ENCODE peak calls at places on chromosomes 11 and 22, in four cellular contexts. D is WTC11, T is GM12878, E is SK-N-SH. A is an unnamed sample.

GRCh38 chr22:23119492-23120414 is 22.0 kb downstream of the RSPH14 start:
- DNase-seq in D (no peak), T (no peak), E (no peak), A (no peak)

GRCh38 chr22:46085831-46086576 is 64.3 kb upstream of the PPARA start:
- DNase-seq in D (no peak), T (no peak), E (no peak), A (peak)

GRCh38 chr11:42524534-42525227 is 787.1 kb upstream of the API5 start:
- DNase-seq in D (peak), T (peak), E (peak), A (peak)

GRCh38 chr11:124769804-124770774 is 8.0 kb upstream of the ESAM start:
- DNase-seq in D (no peak), T (no peak), E (no peak), A (no peak)

GRCh38 chr11:1473011-1473628 is 13.5 kb downstream of the MOB2 start:
- DNase-seq in D (no peak), T (no peak), E (no peak), A (no peak)

GRCh38 chr11:12402027-12402426 is 24.7 kb downstream of the PARVA start:
- DNase-seq in D (no peak), T (no peak), E (no peak), A (no peak)

GRCh38 chr22:39088688-39089032 is 8.4 kb upstream of the APOBEC3H start:
- DNase-seq in D (no peak), T (no peak), E (no peak), A (no peak)

GRCh38 chr22:23763579-23764331 is 965 bp downstream of the C22orf15 start:
- DNase-seq in D (peak), T (no peak), E (peak), A (peak)

GRCh38 chr11:66346476-66347424 is 679 bp downstream of the B4GAT1 start:
- DNase-seq in D (no peak), T (no peak), E (peak), A (no peak)

GRCh38 chr11:64711138-64711943 is 11.7 kb downstream of the NRXN2 start:
- DNase-seq in D (peak), T (no peak), E (peak), A (no peak)

GRCh38 chr22:19239464-19239863 is 52.1 kb downstream of the CLTCL1 start:
- DNase-seq in D (no peak), T (no peak), E (no peak), A (no peak)

GRCh38 chr11:13669544-13670488 is 1.3 kb downstream of the FAR1 start:
- DNase-seq in D (no peak), T (no peak), E (no peak), A (peak)

GRCh38 chr22:31646186-31647019 is 15.6 kb downstream of the PISD start:
- DNase-seq in D (no peak), T (no peak), E (no peak), A (peak)

GRCh38 chr11:8807544-8808225 is 103.3 kb upstream of the AKIP1 start:
- DNase-seq in D (no peak), T (no peak), E (no peak), A (no peak)

DNA sequence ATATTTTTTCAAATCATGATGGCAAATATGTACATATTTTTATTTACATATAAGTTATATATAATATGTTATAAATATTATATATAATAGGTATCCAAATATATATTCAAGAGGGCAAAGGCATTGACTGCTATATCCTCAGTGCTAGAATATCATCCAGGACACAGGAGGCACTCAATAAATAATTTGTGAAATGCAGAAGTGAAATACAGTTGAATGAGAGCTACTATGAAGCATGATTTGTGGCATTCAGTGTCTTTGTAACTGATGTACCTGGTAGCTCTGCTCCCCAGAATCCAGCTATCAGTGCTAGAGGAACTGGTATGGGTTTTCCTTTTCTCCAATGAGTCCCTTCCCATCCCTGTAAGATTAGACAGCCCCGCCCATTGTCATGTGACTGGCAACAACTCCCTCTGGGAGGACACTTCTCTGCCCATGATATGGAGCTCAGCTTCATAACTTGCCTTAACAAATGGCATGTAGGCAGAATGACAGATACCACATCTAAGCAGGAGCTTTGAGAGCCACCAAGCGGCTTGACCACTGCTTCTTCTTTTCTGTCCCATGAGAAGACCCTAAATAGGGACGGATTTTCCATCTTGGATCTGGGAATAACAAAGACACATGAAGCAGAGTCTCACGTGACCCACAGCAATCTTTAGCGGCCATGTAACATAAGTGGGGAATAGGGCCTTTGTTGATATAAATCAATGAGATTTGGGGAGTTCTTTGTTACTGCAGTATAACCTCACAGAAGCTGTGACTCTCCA is 10.2 kb upstream of the CD82 start:
- DNase-seq in D (no peak), T (no peak), E (no peak), A (peak)
- TF ChIP-seq USF1 in D (no peak), T (no peak), E (peak), A (peak)

DNA sequence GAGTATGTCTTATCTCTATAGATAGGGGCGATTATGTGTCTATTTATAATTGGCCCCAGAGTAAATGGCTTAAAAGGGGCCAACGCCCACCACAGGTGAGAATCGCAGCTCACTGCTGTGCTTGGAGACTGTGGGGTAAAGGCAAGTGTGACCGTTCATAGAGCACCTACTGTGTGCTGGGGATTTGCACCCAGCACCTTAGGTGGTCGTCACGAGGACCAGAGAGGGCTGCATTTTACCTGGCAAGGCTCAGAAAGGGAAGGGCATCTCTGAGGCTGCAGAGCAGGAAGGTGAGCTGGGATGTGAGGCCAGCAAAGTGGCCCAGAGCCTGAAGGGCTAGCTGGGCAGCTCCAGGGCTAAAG is 13.8 kb upstream of the TCF20 start:
- DNase-seq in D (no peak), T (no peak), E (no peak), A (no peak)
- TF ChIP-seq USF1 in D (no peak), T (no peak), E (no peak), A (no peak)

GRCh38 chr11:33703771-33704170 is 3.1 kb upstream of the C11orf91 start:
- DNase-seq in D (no peak), T (no peak), E (no peak), A (no peak)

GRCh38 chr11:33701302-33701701 is 676 bp upstream of the C11orf91 start:
- DNase-seq in D (no peak), T (no peak), E (no peak), A (no peak)

GRCh38 chr11:33703234-33703633 is 2.6 kb upstream of the C11orf91 start:
- DNase-seq in D (no peak), T (no peak), E (no peak), A (no peak)

GRCh38 chr11:33700425-33701271 is at the start of gene C11orf91:
- DNase-seq in D (peak), T (peak), E (peak), A (peak)

GRCh38 chr11:33701831-33702230 is 1.2 kb upstream of the C11orf91 start:
- DNase-seq in D (no peak), T (no peak), E (no peak), A (no peak)
- TF ChIP-seq USF1 in D (no peak), T (no peak), E (no peak), A (no peak)

GRCh38 chr22:20615533-20616450 is 108.4 kb downstream of the MED15 start:
- DNase-seq in D (no peak), T (no peak), E (no peak), A (no peak)

GRCh38 chr22:20616451-20617043 is 109.1 kb downstream of the MED15 start:
- DNase-seq in D (no peak), T (no peak), E (no peak), A (no peak)

GRCh38 chr22:20621162-20621561 is 113.8 kb downstream of the MED15 start:
- DNase-seq in D (no peak), T (no peak), E (no peak), A (no peak)

GRCh38 chr22:20618488-20618887 is 111.1 kb downstream of the MED15 start:
- DNase-seq in D (no peak), T (no peak), E (no peak), A (no peak)

GRCh38 chr22:20619042-20619892 is 111.9 kb downstream of the MED15 start:
- DNase-seq in D (no peak), T (no peak), E (no peak), A (no peak)
- TF ChIP-seq USF1 in D (no peak), T (no peak), E (no peak), A (peak)

DNA sequence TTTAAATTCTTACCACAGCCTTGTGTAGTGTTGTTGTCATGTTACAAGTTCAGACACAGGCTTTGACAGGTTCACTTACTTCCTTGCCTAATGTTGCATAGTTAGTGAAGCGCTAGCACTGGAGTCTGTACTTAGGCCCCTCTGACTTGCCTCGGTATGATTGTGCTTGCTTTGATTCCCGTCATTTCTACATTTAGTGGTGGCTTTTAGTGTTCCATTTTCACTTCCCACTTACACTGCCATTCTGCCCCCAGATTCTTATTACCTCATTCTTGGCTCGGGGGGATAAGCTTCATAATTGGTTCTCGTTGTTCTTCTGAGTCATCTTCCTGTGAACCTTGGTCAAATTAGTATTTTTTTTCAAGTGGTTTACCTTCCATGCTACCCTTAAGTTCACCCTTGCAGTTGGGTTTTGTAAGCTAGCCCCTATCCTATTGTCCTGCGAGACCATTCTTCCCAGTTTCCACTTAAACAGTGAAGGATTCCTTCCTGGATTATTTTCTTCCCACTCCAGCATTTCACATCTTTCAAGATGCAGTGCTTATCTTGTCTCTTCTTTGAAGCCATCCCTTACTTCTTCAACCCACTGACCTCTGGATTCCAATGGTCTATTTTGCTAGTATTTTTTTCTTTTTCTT is 68.7 kb downstream of the DDX10 start:
- DNase-seq in D (no peak), T (peak), E (no peak), A (no peak)
- TF ChIP-seq USF1 in D (no peak), T (no peak), E (no peak), A (no peak)

GRCh38 chr11:134228625-134229024 is 4.2 kb downstream of the VPS26B start:
- DNase-seq in D (no peak), T (peak), E (no peak), A (no peak)

GRCh38 chr11:134223836-134224709 is at the start of the genes NCAPD3 and VPS26B:
- DNase-seq in D (peak), T (peak), E (peak), A (peak)

GRCh38 chr11:134224710-134225662 is 515 bp downstream of the VPS26B start:
- DNase-seq in D (peak), T (no peak), E (peak), A (peak)

GRCh38 chr11:134226806-134227325 is 2.4 kb downstream of the VPS26B start:
- DNase-seq in D (no peak), T (no peak), E (no peak), A (no peak)

DNA sequence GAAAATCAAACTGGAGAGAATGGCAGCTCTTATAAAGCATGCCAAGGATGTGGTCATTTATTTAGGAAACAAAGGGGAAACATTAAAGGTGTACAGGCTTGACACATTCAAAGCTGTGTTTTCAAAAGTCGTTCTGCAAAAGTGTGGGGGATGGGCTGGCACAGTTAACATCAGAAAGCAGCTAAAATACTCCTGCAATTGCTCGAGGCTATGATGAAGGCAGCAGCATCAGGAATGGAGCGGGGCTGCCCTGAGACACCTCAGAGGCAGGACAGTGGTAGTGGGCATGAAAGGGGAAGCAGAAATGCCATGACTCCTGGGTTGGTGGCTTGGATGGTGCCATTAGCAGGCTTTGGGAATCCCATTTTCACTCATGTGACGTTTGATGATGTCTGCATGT is 701 bp downstream of the NCAPD3 start:
- DNase-seq in D (no peak), T (no peak), E (no peak), A (no peak)
- TF ChIP-seq USF1 in D (no peak), T (no peak), E (no peak), A (no peak)

DNA sequence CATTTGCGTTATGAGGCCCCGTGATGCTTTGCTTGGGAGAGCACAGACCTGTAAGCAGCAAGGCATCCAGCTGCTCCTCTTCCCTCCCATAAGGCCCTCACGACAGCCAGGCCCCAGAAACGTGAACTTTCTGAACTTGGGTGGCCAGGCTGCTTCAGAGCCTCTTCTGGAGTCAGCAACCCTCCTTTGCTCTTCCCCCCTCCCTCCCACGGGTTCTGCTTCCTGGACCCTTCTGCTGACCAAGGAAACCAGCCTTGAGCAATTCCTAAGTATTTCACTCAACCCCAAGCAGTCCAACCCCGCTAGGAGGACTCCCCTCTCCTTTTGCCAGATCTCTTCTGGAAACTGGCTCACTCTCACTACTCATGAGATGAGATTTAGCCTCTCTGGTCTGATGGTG is 86.1 kb downstream of the UBASH3B start:
- DNase-seq in D (no peak), T (no peak), E (no peak), A (no peak)
- TF ChIP-seq USF1 in D (no peak), T (no peak), E (no peak), A (no peak)

GRCh38 chr22:36151006-36151595 is 9.5 kb downstream of the APOL3 start:
- DNase-seq in D (no peak), T (no peak), E (no peak), A (no peak)
- TF ChIP-seq USF1 in D (no peak), T (no peak), E (no peak), A (no peak)

GRCh38 chr11:57727185-57727584 is 14.1 kb upstream of the SELENOH start:
- DNase-seq in D (no peak), T (no peak), E (no peak), A (no peak)

GRCh38 chr11:57732661-57733060 is 8.6 kb upstream of the SELENOH start:
- DNase-seq in D (no peak), T (no peak), E (no peak), A (no peak)

GRCh38 chr11:57729479-57729878 is 11.8 kb upstream of the SELENOH start:
- DNase-seq in D (no peak), T (no peak), E (no peak), A (no peak)

DNA sequence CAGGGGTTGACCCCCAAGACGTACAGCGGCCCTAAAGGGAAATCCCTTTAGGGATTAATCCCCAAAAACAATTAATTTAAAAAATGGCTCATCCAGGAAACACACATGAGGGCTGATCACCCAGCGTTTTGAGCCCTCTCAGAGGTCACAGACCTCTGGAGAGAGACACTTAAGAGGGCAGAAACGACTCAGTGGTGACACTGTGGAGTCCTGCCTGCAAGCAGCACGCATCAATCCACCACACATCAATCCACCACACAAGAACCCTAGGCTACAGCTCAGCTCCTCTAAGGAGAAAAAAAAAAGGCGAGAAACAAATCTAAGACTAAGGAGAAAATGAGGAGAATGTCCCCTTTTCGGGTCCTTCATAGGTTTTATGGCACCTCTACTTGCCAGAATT is 12.5 kb upstream of the SELENOH start:
- DNase-seq in D (no peak), T (no peak), E (no peak), A (no peak)
- TF ChIP-seq USF1 in D (no peak), T (no peak), E (no peak), A (no peak)

GRCh38 chr11:93160808-93161207 is 37.0 kb downstream of the SLC36A4 start:
- DNase-seq in D (no peak), T (no peak), E (no peak), A (no peak)
- TF ChIP-seq USF1 in D (no peak), T (no peak), E (no peak), A (no peak)